ENCODE peak calls at places on chromosomes 16 and 17, in six cellular contexts. H is heart right ventricle; O is CD8-positive, alpha-beta T cell; W is adrenal gland; L is ovary; N is WERI-Rb-1. U is an unnamed sample.

GRCh38 chr16:67104061-67104460 is 5.7 kb upstream of the PHAF1 start:
- DNase-seq in N (peak; percentile 44), L (no peak), W (peak; percentile 57), O (no peak), H (no peak), U (peak; percentile 54)

GRCh38 chr16:11698271-11698689 is 30.0 kb downstream of the SNN start:
- DNase-seq in O (no peak), H (no peak), W (no peak), L (no peak), N (peak; percentile 27), U (no peak)

GRCh38 chr17:29138184-29138955 is 41.8 kb downstream of the MYO18A start:
- DNase-seq in O (peak; percentile 56), H (no peak), N (no peak), L (no peak), W (no peak), U (no peak)

GRCh38 chr17:52156576-52156975 is 1.9 kb downstream of the CA10 start:
- DNase-seq in N (no peak), W (no peak), L (no peak), O (no peak), H (no peak), U (no peak)

GRCh38 chr17:65177901-65178300 is 40.7 kb downstream of the RGS9 start:
- DNase-seq in W (no peak), H (no peak), O (no peak), N (no peak), L (no peak), U (no peak)

GRCh38 chr17:44797809-44798208 is 32.3 kb downstream of the GJC1 start:
- DNase-seq in H (no peak), O (no peak), L (no peak), W (no peak), N (no peak), U (no peak)

GRCh38 chr17:32111141-32111771 is 31.0 kb upstream of the RHOT1 start:
- DNase-seq in L (peak; percentile 81), H (peak; percentile 43), N (peak; percentile 44), O (peak; percentile 33), W (peak; percentile 50), U (peak; percentile 64)

GRCh38 chr16:86470964-86471363 is 39.4 kb upstream of the FOXF1 start:
- DNase-seq in O (no peak), L (no peak), N (no peak), H (no peak), W (no peak), U (no peak)

GRCh38 chr16:60727856-60728255 is 1308.4 kb downstream of the CDH8 start:
- DNase-seq in W (no peak), L (no peak), H (no peak), N (no peak), O (no peak), U (no peak)

GRCh38 chr16:58032710-58033293 is 7.2 kb downstream of the MMP15 start:
- DNase-seq in L (no peak), W (peak; percentile 72), O (no peak), N (peak; percentile 82), H (peak; percentile 77), U (peak; percentile 94)

GRCh38 chr17:70111201-70111600 is 36.2 kb downstream of the KCNJ16 start:
- DNase-seq in L (no peak), N (no peak), H (no peak), W (no peak), O (no peak), U (no peak)

GRCh38 chr16:24699151-24699723 is 30.2 kb upstream of the TNRC6A start:
- DNase-seq in L (no peak), O (no peak), H (no peak), N (no peak), W (no peak), U (no peak)
- TF ChIP-seq CTCF in L (no peak), O (no peak), H (no peak), N (no peak), W (no peak), U (no peak)

DNA sequence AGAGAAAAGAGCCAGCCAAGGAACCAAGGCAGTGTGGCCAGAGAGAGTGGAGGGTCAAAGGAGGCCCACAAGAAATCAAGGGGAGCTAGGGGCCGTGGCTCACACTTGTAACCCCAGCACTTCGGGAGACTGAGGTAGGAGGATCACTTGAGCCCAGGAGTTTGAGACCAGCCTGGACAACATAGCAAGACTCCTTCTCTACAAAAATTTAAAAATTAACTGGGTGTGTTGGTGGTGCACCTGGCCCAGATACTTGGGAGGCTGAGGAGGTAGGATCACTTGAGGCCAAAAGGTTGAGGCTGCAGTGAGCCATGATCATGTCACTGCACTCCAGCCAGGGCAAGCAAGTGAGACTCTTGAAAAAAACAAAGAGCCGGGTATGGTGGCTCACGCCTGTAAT is 18.9 kb upstream of the TFAP4 start:
- DNase-seq in N (no peak), L (no peak), W (no peak), O (no peak), H (no peak), U (no peak)
- H3K27ac ChIP-seq in N (no peak overlapping the region), L (no peak overlapping the region), W (no peak overlapping the region), O (no peak overlapping the region), H (no peak overlapping the region), U (no peak overlapping the region)

GRCh38 chr16:35308674-35309073 is 1849.3 kb downstream of the TP53TG3F start:
- DNase-seq in L (no peak), H (no peak), W (no peak), O (no peak), N (no peak), U (no peak)

GRCh38 chr16:35306915-35307314 is 1847.5 kb downstream of the TP53TG3F start:
- DNase-seq in O (no peak), N (no peak), H (no peak), W (no peak), L (no peak), U (no peak)

GRCh38 chr16:35314298-35314697 is 1854.9 kb downstream of the TP53TG3F start:
- DNase-seq in L (no peak), N (no peak), O (no peak), W (no peak), H (no peak), U (no peak)

GRCh38 chr16:35310999-35311398 is 1851.6 kb downstream of the TP53TG3F start:
- DNase-seq in O (no peak), N (no peak), W (no peak), H (no peak), L (no peak), U (no peak)

GRCh38 chr16:35311475-35311874 is 1852.1 kb downstream of the TP53TG3F start:
- DNase-seq in L (no peak), O (no peak), W (no peak), H (no peak), N (peak; percentile 8), U (no peak)
- H3K9me3 ChIP-seq in L (no peaks in the 10 kb centered on the region), O (no peaks in the 10 kb centered on the region), W (no peaks in the 10 kb centered on the region), H (peaks cover 13% of the 10 kb centered on the region), N (no peaks in the 10 kb centered on the region), U (no peaks in the 10 kb centered on the region)

DNA sequence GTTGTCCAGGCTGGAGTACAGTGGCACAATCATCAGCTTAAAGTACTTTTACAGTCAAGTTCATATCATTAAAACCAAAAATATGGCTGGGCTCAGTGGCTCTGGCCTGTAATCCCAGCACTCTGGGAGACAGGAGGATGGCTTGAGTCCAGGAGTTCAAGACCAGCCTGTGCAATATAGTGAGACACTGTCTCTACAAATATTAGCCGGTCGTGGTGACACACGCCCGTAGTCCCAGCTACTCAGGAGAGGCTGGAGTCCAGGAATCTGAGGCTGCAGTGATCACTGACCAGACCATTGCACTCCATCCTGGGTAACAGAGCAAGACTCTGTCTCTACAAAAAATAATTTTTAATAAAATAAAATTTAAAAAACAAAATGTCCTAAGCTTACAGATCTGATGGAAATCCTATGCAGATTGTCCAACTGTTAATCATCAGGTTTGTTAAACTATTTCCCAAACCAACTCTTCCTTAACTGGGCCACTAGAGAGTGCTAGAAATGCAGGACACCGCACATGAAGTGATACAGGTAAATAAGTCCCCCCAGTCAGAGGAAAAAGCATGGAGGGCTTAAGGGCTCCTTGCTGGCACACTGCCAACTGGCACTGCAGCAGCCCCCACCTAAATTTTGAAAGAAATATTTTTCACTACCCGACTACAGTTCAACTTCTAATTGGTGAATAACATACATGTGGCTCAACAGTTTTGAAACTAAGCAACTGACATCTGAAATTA is 2.8 kb downstream of the USP22 start:
- DNase-seq in W (no peak), O (peak; percentile 33), L (peak; percentile 56), H (no peak), N (peak; percentile 51), U (no peak)
- TF ChIP-seq CTCF in W (peak; percentile 49), O (peak; percentile 12), L (no peak), H (peak; percentile 43), N (peak; percentile 41), U (peak; percentile 23)

DNA sequence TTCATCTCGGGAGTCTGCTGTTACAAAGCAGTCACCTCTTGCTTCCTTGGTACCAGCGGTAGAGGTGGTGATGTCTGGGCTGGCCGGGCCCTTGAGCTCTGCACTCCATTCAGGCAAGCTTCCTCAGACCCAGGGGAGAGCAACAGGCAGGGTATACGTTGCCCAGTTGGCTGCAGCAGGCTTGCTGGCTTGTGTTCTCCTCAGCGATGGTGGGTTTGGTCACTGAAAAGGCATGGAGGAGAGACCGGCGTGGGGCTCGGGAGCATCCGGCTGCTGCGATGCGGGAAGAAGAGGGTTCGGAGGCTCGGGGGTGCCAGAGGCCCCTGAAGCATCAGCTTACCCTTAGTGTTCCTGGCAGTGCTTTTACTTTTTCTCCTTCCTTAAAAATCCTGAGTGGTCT is 25.8 kb downstream of the SAP30BP start:
- DNase-seq in O (no peak), N (no peak), H (no peak), L (no peak), W (no peak), U (no peak)
- H3K27ac ChIP-seq in O (no peak overlapping the region), N (peak overlapping the region; percentile 21), H (peak overlapping the region; percentile 85), L (no peak overlapping the region), W (no peak overlapping the region), U (peak overlapping the region; percentile 3)